ENCODE peak calls at places on chromosomes 5 and 9, in four cellular contexts. B is HCT116, C is K562, G is HepG2. P is an unnamed sample.
A peak's percentile ranks its signal among the peaks of the same experiment; 100 is the strongest.

GRCh38 chr9:114216081-114216480 is 60.7 kb downstream of the COL27A1 start:
- DNase-seq in B (no peak), C (no peak), G (no peak), P (no peak)

GRCh38 chr9:77021928-77022782 is 2.7 kb downstream of the FOXB2 start:
- DNase-seq in B (no peak), C (no peak), G (no peak), P (no peak)

GRCh38 chr5:43313854-43314457 is 744 bp upstream of the HMGCS1 start:
- DNase-seq in B (no peak), C (no peak), G (no peak), P (no peak)

GRCh38 chr9:7777776-7778175 is 21.8 kb downstream of the DMAC1 start:
- DNase-seq in B (no peak), C (no peak), G (no peak), P (no peak)

GRCh38 chr9:87271696-87272477 is 225.8 kb upstream of the DAPK1 start:
- DNase-seq in B (no peak), C (no peak), G (no peak), P (no peak)

GRCh38 chr5:173867173-173867679 is 20.9 kb upstream of the CPEB4 start:
- DNase-seq in B (no peak), C (no peak), G (no peak), P (no peak)

GRCh38 chr5:172648008-172648359 is 6.9 kb downstream of the NEURL1B start:
- DNase-seq in B (no peak), C (no peak), G (no peak), P (no peak)

GRCh38 chr5:134554319-134555222 is 29.1 kb downstream of the JADE2 start:
- DNase-seq in B (no peak), C (no peak), G (no peak), P (no peak)

GRCh38 chr5:77425998-77426659 is 66.0 kb downstream of the WDR41 start:
- DNase-seq in B (no peak), C (no peak), G (peak; percentile 51), P (no peak)

GRCh38 chr5:60842859-60843692 is 993 bp downstream of the ELOVL7 start:
- DNase-seq in B (no peak), C (no peak), G (no peak), P (no peak)

GRCh38 chr9:114853071-114853865 is 47.4 kb upstream of the TNFSF15 start:
- DNase-seq in B (no peak), C (no peak), G (no peak), P (no peak)

GRCh38 chr9:126894052-126894603 is 20.5 kb upstream of the RALGPS1 start:
- DNase-seq in B (no peak), C (no peak), G (no peak), P (no peak)

GRCh38 chr5:5105531-5105930 is 34.6 kb upstream of the ADAMTS16 start:
- DNase-seq in B (no peak), C (no peak), G (no peak), P (peak; percentile 17)

GRCh38 chr5:3948838-3949237 is 353.2 kb downstream of the IRX1 start:
- DNase-seq in B (no peak), C (no peak), G (no peak), P (no peak)

GRCh38 chr5:180370861-180371641 is 17.9 kb upstream of the GFPT2 start:
- DNase-seq in B (no peak), C (no peak), G (no peak), P (no peak)

GRCh38 chr5:139459451-139459934 is 3.0 kb downstream of the ECSCR start:
- DNase-seq in B (no peak), C (no peak), G (peak; percentile 52), P (no peak)

GRCh38 chr9:137048655-137049543 is 2.9 kb upstream of the NPDC1 start:
- DNase-seq in B (no peak), C (peak; percentile 92), G (no peak), P (no peak)

GRCh38 chr5:128559300-128560297 is 21.6 kb upstream of the FBN2 start:
- DNase-seq in B (no peak), C (no peak), G (no peak), P (no peak)

GRCh38 chr5:15248731-15249130 is 251.2 kb upstream of the FBXL7 start:
- DNase-seq in B (no peak), C (no peak), G (no peak), P (no peak)

GRCh38 chr5:175728316-175728715 is 70.4 kb downstream of the HRH2 start:
- DNase-seq in B (no peak), C (no peak), G (no peak), P (no peak)

GRCh38 chr9:38371495-38371894 is 21.0 kb upstream of the ALDH1B1 start:
- DNase-seq in B (peak; percentile 41), C (peak; percentile 52), G (peak; percentile 76), P (peak; percentile 22)

GRCh38 chr9:89523948-89524347 is 26.0 kb upstream of the SEMA4D start:
- DNase-seq in B (no peak), C (no peak), G (no peak), P (no peak)

DNA sequence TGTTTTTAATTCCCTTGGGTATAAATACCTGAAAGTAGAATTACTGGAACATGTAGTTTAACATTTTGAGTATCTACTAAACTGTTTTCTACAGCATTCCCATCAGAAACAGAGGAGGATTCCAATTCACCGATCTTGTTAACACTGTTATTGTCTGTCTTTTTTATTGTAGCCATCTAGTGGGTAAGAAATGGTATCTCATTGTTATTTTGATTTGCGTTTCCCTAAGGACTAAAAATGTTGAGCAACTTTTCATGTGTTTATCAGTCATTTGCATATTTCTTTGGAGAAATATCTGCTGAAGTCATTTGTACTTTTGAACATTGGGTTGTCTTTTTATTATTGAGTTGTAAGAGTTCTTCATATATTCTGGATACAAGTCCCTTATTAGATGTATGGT is 135.2 kb upstream of the NFIL3 start:
- DNase-seq in B (no peak), C (no peak), G (no peak), P (no peak)
- TF ChIP-seq CTCF in B (no peak), C (no peak), G (no peak), P (no peak)

GRCh38 chr9:122216138-122216797 is 12.5 kb downstream of the LHX6 start:
- DNase-seq in B (no peak), C (no peak), G (no peak), P (no peak)
- H3K27me3 ChIP-seq in B (no peaks in the 10 kb centered on the region), C (no peaks in the 10 kb centered on the region), G (peaks cover 5% of the 10 kb centered on the region), P (no peaks in the 10 kb centered on the region)

GRCh38 chr9:23849379-23849778 is 23.3 kb upstream of the ELAVL2 start:
- DNase-seq in B (no peak), C (no peak), G (no peak), P (no peak)

GRCh38 chr9:23850242-23851023 is 24.4 kb upstream of the ELAVL2 start:
- DNase-seq in B (no peak), C (no peak), G (no peak), P (no peak)

GRCh38 chr9:23855885-23856284 is 29.8 kb upstream of the ELAVL2 start:
- DNase-seq in B (no peak), C (no peak), G (no peak), P (no peak)

DNA sequence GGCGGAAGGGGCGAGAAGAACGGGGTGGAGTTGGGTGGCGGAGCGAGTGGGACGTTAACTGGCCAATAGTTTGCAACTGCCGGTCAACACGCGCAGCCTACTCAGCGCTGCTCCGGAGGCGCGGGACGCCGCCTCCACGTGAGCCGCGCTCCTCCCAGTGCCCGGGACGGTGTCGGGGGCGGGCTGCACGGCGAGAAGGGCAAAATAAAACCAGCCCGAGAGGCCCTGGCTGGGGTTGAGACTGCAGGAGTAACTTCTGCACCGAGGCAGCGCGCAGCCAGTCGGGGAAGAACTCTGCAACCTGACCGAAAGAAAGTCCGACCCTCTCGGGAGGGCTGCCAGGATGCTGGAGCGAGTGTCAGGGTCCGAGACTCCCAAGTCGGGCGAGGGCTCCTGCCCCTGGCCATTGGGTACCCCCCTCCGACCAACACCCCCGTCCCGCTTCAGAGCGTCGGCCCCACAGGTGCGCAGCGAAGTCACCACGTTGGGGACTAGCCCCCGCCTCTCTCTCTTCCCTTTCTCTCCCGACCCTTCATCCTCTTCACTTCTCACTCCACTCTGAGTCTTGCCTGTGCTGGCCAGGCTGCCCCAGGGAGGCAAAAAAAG is 25.1 kb upstream of the ELAVL2 start:
- DNase-seq in B (no peak), C (no peak), G (no peak), P (no peak)
- TF ChIP-seq TCF7L2 in B (no peak), C (no peak), G (no peak), P (no peak)

DNA sequence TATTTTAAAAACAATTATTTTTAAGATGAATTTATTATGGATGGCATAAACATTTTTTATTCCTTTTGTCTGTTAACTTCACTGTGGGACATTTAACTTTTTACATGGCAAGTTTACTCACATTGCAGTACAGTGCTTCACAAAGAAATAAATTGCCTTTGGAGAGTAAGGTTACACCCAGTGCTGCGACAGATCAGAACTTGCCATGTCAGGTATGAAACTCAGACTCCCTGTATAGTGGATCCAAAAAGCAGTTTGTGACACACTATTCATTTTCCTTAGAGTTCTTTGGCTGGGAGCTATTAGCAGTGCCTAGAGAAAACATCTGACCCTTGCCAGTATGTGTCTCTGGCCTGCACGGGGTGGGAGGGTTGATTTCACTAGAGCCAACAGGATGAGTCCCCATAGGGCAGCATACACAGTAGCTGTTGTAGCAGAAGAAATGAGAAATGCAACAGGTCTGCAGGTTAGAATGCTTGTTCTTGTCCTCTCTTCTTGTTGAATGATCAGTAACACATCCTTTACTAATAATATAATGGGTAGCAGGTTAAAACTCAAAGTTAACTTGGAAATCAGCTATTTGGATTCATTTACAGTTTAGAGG is 42.9 kb downstream of the STARD4 start:
- DNase-seq in B (no peak), C (no peak), G (no peak), P (no peak)
- TF ChIP-seq CTCF in B (no peak), C (no peak), G (no peak), P (no peak)

DNA sequence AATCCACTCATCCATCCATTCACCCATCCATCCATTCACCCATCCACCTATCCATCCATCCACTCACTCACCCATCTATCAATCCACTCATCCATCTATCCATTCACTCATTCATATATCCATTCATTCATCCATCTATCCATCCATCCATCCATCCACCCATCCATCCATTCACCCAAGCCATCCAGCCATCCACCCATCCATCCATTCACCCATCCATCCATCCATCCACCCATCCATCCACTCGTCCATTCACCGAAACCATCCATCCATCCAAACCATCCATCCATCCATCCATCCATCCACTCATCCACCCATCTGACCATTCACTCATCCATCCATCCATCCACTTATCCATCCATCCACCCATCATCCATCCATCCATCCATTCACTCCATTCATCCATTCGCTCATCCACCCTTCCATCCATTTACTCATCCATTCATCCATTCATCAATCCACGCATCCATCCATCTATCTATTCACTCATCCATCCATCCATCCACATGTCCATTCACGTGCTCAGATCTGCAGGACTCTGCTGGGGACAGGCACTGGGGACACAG is 6.6 kb downstream of the SLC9A3 start:
- DNase-seq in B (no peak), C (no peak), G (no peak), P (no peak)
- H3K27me3 ChIP-seq in B (no peaks in the 10 kb centered on the region), C (peaks cover 33% of the 10 kb centered on the region), G (no peaks in the 10 kb centered on the region), P (no peaks in the 10 kb centered on the region)